ENCODE peak calls at places on chromosome 11, in six cellular contexts. One of them, this sample, is unnamed.

GRCh38 chr11:104076455-104076854 is 40.0 kb downstream of the DDI1 start:
- DNase-seq in tibial artery: no peak
- DNase-seq in heart right ventricle: no peak
- DNase-seq in astrocyte of the spinal cord: no peak
- DNase-seq in AG04449: no peak
- DNase-seq in Peyer's patch: no peak
- DNase-seq in this sample: no peak

GRCh38 chr11:12087075-12087775 is 23.2 kb upstream of the MICAL2 start:
- DNase-seq in AG04449: no peak
- DNase-seq in heart right ventricle: no peak
- DNase-seq in Peyer's patch: peak; percentile 51
- DNase-seq in tibial artery: peak; percentile 65
- DNase-seq in astrocyte of the spinal cord: peak; percentile 79
- DNase-seq in this sample: no peak

GRCh38 chr11:77752518-77752917 is 68.0 kb downstream of the RSF1 start:
- DNase-seq in astrocyte of the spinal cord: no peak
- DNase-seq in Peyer's patch: no peak
- DNase-seq in tibial artery: no peak
- DNase-seq in heart right ventricle: peak; percentile 50
- DNase-seq in AG04449: no peak
- DNase-seq in this sample: no peak

GRCh38 chr11:112822478-112823274 is 138.5 kb upstream of the NCAM1 start:
- DNase-seq in tibial artery: no peak
- DNase-seq in Peyer's patch: no peak
- DNase-seq in astrocyte of the spinal cord: no peak
- DNase-seq in heart right ventricle: no peak
- DNase-seq in AG04449: no peak
- DNase-seq in this sample: no peak

GRCh38 chr11:97751405-97751804 is 1269.3 kb upstream of the CNTN5 start:
- DNase-seq in heart right ventricle: peak; percentile 65
- DNase-seq in AG04449: no peak
- DNase-seq in astrocyte of the spinal cord: no peak
- DNase-seq in Peyer's patch: no peak
- DNase-seq in tibial artery: no peak
- DNase-seq in this sample: no peak

GRCh38 chr11:96155627-96156378 is 187.2 kb downstream of the MAML2 start:
- DNase-seq in heart right ventricle: peak; percentile 91
- DNase-seq in astrocyte of the spinal cord: peak; percentile 98
- DNase-seq in AG04449: peak; percentile 91
- DNase-seq in Peyer's patch: peak; percentile 61
- DNase-seq in tibial artery: peak; percentile 83
- DNase-seq in this sample: peak; percentile 87

GRCh38 chr11:120746836-120747609 is 235.5 kb downstream of the GRIK4 start:
- DNase-seq in AG04449: no peak
- DNase-seq in tibial artery: no peak
- DNase-seq in astrocyte of the spinal cord: no peak
- DNase-seq in Peyer's patch: no peak
- DNase-seq in heart right ventricle: no peak
- DNase-seq in this sample: no peak

GRCh38 chr11:132054822-132055221 is 684.4 kb downstream of the NTM start:
- DNase-seq in astrocyte of the spinal cord: peak; percentile 90
- DNase-seq in AG04449: peak; percentile 85
- DNase-seq in Peyer's patch: no peak
- DNase-seq in heart right ventricle: no peak
- DNase-seq in tibial artery: no peak
- DNase-seq in this sample: no peak

GRCh38 chr11:114928260-114928870 is 250.0 kb downstream of the NXPE2 start:
- DNase-seq in heart right ventricle: no peak
- DNase-seq in tibial artery: no peak
- DNase-seq in Peyer's patch: no peak
- DNase-seq in AG04449: no peak
- DNase-seq in astrocyte of the spinal cord: no peak
- DNase-seq in this sample: no peak

GRCh38 chr11:119789766-119790407 is 60.9 kb upstream of the NECTIN1 start:
- DNase-seq in AG04449: no peak
- DNase-seq in heart right ventricle: no peak
- DNase-seq in Peyer's patch: no peak
- DNase-seq in astrocyte of the spinal cord: no peak
- DNase-seq in tibial artery: no peak
- DNase-seq in this sample: no peak

GRCh38 chr11:78796956-78797355 is 222.3 kb upstream of the NARS2 start:
- DNase-seq in heart right ventricle: no peak
- DNase-seq in AG04449: peak; percentile 88
- DNase-seq in tibial artery: no peak
- DNase-seq in astrocyte of the spinal cord: peak; percentile 96
- DNase-seq in Peyer's patch: no peak
- DNase-seq in this sample: no peak

GRCh38 chr11:9662273-9662672 is 1.6 kb upstream of the SWAP70 start:
- DNase-seq in astrocyte of the spinal cord: no peak
- DNase-seq in AG04449: no peak
- DNase-seq in tibial artery: peak; percentile 33
- DNase-seq in heart right ventricle: no peak
- DNase-seq in Peyer's patch: no peak
- DNase-seq in this sample: no peak

GRCh38 chr11:87463486-87464102 is 425.9 kb downstream of the TMEM135 start:
- DNase-seq in heart right ventricle: no peak
- DNase-seq in Peyer's patch: no peak
- DNase-seq in tibial artery: no peak
- DNase-seq in astrocyte of the spinal cord: peak; percentile 13
- DNase-seq in AG04449: no peak
- DNase-seq in this sample: no peak

GRCh38 chr11:23010790-23011340 is 150.6 kb upstream of the CCDC179 start:
- DNase-seq in Peyer's patch: no peak
- DNase-seq in AG04449: no peak
- DNase-seq in heart right ventricle: no peak
- DNase-seq in astrocyte of the spinal cord: no peak
- DNase-seq in tibial artery: no peak
- DNase-seq in this sample: no peak

GRCh38 chr11:70824590-70825300 is 426.4 kb downstream of the CTTN start:
- DNase-seq in heart right ventricle: no peak
- DNase-seq in Peyer's patch: no peak
- DNase-seq in astrocyte of the spinal cord: no peak
- DNase-seq in AG04449: no peak
- DNase-seq in tibial artery: no peak
- DNase-seq in this sample: no peak

GRCh38 chr11:93845181-93846092 is 5.0 kb downstream of the VSTM5 start:
- DNase-seq in tibial artery: no peak
- DNase-seq in AG04449: no peak
- DNase-seq in heart right ventricle: no peak
- DNase-seq in astrocyte of the spinal cord: no peak
- DNase-seq in Peyer's patch: no peak
- DNase-seq in this sample: no peak

GRCh38 chr11:31326470-31327148 is 42.9 kb downstream of the DCDC1 start:
- DNase-seq in AG04449: no peak
- DNase-seq in heart right ventricle: no peak
- DNase-seq in Peyer's patch: no peak
- DNase-seq in tibial artery: no peak
- DNase-seq in astrocyte of the spinal cord: no peak
- DNase-seq in this sample: no peak

GRCh38 chr11:22808559-22809197 is 20.9 kb downstream of the SVIP start:
- DNase-seq in heart right ventricle: peak; percentile 53
- DNase-seq in Peyer's patch: no peak
- DNase-seq in astrocyte of the spinal cord: no peak
- DNase-seq in tibial artery: no peak
- DNase-seq in AG04449: no peak
- DNase-seq in this sample: no peak

GRCh38 chr11:15327786-15328231 is 213.1 kb downstream of the INSC start:
- DNase-seq in tibial artery: peak; percentile 23
- DNase-seq in astrocyte of the spinal cord: peak; percentile 33
- DNase-seq in AG04449: no peak
- DNase-seq in heart right ventricle: peak; percentile 50
- DNase-seq in Peyer's patch: peak; percentile 68
- DNase-seq in this sample: no peak
- TF ChIP-seq CTCF in tibial artery: peak; percentile 21
- TF ChIP-seq CTCF in astrocyte of the spinal cord: peak; percentile 67
- TF ChIP-seq CTCF in AG04449: peak; percentile 72
- TF ChIP-seq CTCF in heart right ventricle: peak; percentile 79
- TF ChIP-seq CTCF in Peyer's patch: no peak
- TF ChIP-seq CTCF in this sample: peak; percentile 50

GRCh38 chr11:13701506-13701905 is 33.0 kb downstream of the FAR1 start:
- DNase-seq in AG04449: no peak
- DNase-seq in astrocyte of the spinal cord: no peak
- DNase-seq in Peyer's patch: no peak
- DNase-seq in heart right ventricle: no peak
- DNase-seq in tibial artery: no peak
- DNase-seq in this sample: no peak
- TF ChIP-seq CTCF in AG04449: no peak
- TF ChIP-seq CTCF in astrocyte of the spinal cord: no peak
- TF ChIP-seq CTCF in Peyer's patch: no peak
- TF ChIP-seq CTCF in heart right ventricle: no peak
- TF ChIP-seq CTCF in tibial artery: no peak
- TF ChIP-seq CTCF in this sample: no peak

GRCh38 chr11:36354221-36355003 is 58.3 kb downstream of the PRR5L start:
- DNase-seq in astrocyte of the spinal cord: peak; percentile 67
- DNase-seq in AG04449: peak; percentile 72
- DNase-seq in Peyer's patch: no peak
- DNase-seq in heart right ventricle: no peak
- DNase-seq in tibial artery: no peak
- DNase-seq in this sample: no peak

GRCh38 chr11:36350137-36350513 is 54.0 kb downstream of the PRR5L start:
- DNase-seq in astrocyte of the spinal cord: no peak
- DNase-seq in heart right ventricle: no peak
- DNase-seq in Peyer's patch: no peak
- DNase-seq in tibial artery: no peak
- DNase-seq in AG04449: no peak
- DNase-seq in this sample: no peak

GRCh38 chr11:36349345-36350136 is 53.5 kb downstream of the PRR5L start:
- DNase-seq in astrocyte of the spinal cord: no peak
- DNase-seq in tibial artery: no peak
- DNase-seq in Peyer's patch: no peak
- DNase-seq in heart right ventricle: peak; percentile 23
- DNase-seq in AG04449: no peak
- DNase-seq in this sample: no peak

GRCh38 chr11:36356201-36356600 is 60.1 kb downstream of the PRR5L start:
- DNase-seq in heart right ventricle: no peak
- DNase-seq in astrocyte of the spinal cord: no peak
- DNase-seq in Peyer's patch: no peak
- DNase-seq in tibial artery: peak; percentile 35
- DNase-seq in AG04449: no peak
- DNase-seq in this sample: no peak

DNA sequence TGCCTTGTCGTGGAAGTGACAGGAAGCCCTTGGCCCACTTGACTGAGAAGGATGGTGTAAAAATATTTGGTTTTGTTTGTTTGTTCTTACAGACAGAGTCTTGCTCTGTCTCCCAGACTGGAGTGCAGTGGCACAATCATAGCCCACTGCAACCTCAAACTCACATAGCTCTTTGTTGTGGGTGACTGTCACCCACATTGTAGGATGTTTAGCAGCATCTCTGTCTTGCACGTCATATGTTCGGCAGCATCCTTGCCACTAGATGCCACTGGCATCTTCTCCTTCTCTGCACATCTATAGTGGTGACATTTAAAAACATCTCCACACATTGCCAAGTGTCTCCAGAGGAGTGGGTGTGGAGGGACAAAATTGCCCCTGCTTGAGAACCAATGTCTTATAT is 56.8 kb downstream of the PRR5L start:
- DNase-seq in tibial artery: no peak
- DNase-seq in AG04449: no peak
- DNase-seq in Peyer's patch: no peak
- DNase-seq in heart right ventricle: no peak
- DNase-seq in astrocyte of the spinal cord: no peak
- DNase-seq in this sample: no peak
- TF ChIP-seq CTCF in tibial artery: no peak
- TF ChIP-seq CTCF in AG04449: no peak
- TF ChIP-seq CTCF in Peyer's patch: no peak
- TF ChIP-seq CTCF in heart right ventricle: no peak
- TF ChIP-seq CTCF in astrocyte of the spinal cord: no peak
- TF ChIP-seq CTCF in this sample: no peak

DNA sequence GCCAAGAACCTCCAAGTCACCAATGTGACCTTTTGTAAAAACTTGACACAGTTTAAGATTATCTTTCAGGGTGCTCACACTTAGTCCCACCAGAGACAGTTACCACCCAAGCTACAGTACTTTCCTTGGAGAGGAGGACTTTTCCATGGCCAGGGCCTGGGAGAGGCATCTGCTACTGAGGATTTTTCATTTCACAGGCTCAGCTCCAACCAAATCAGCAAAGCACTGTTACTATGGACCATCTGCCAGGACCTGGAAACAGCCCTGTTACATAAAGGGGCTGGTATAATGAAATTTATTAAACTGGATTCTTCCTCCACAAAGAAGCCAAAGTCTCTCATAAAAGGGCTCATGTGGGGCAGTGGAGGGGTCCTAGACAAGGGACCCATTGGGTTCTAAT is 38.6 kb downstream of the SERGEF start:
- DNase-seq in heart right ventricle: no peak
- DNase-seq in tibial artery: no peak
- DNase-seq in astrocyte of the spinal cord: no peak
- DNase-seq in Peyer's patch: no peak
- DNase-seq in AG04449: no peak
- DNase-seq in this sample: no peak
- TF ChIP-seq CTCF in heart right ventricle: no peak
- TF ChIP-seq CTCF in tibial artery: no peak
- TF ChIP-seq CTCF in astrocyte of the spinal cord: no peak
- TF ChIP-seq CTCF in Peyer's patch: no peak
- TF ChIP-seq CTCF in AG04449: no peak
- TF ChIP-seq CTCF in this sample: no peak